ENCODE peak calls at places on chromosome 10, in eight cellular contexts. T is neural progenitor cell, X is dorsolateral prefrontal cortex, F is cardiac muscle cell, N is lower lobe of right lung, I is HFF-Myc, Z is tibial artery, W is fibroblast of the aortic adventitia. Q is an unnamed sample.

GRCh38 chr10:77710759-77711682 is 73.4 kb upstream of the KCNMA1 start:
- DNase-seq in N (peak), Z (peak), I (peak), W (peak), X (peak), F (peak), T (peak), Q (peak)

GRCh38 chr10:98172073-98172472 is 37.6 kb downstream of the R3HCC1L start:
- DNase-seq in N (no peak), F (no peak), I (no peak), T (no peak), Z (peak), W (peak), X (no peak), Q (peak)

GRCh38 chr10:37860494-37861190 is 3.2 kb upstream of the ZNF248 start:
- DNase-seq in Z (no peak), X (no peak), I (no peak), T (no peak), N (no peak), W (peak), F (no peak), Q (no peak)

GRCh38 chr10:102476466-102477141 is 25.3 kb upstream of the C10orf95 start:
- DNase-seq in Z (no peak), W (no peak), F (no peak), X (no peak), T (no peak), I (no peak), N (peak), Q (no peak)

GRCh38 chr10:60314306-60314940 is 75.3 kb downstream of the ANK3 start:
- DNase-seq in I (peak), N (no peak), W (peak), T (no peak), X (no peak), Z (no peak), F (no peak), Q (no peak)

GRCh38 chr10:72688208-72688651 is 3.7 kb upstream of the MCU start:
- DNase-seq in W (peak), X (no peak), T (no peak), Z (no peak), I (peak), N (no peak), F (no peak), Q (no peak)

GRCh38 chr10:11673346-11674330 is 62.2 kb upstream of the USP6NL start:
- DNase-seq in X (no peak), N (no peak), T (no peak), W (no peak), I (no peak), F (no peak), Z (no peak), Q (no peak)

GRCh38 chr10:44183667-44184632 is 200.9 kb downstream of the CXCL12 start:
- DNase-seq in N (no peak), T (no peak), X (no peak), Z (no peak), F (no peak), W (peak), I (no peak), Q (no peak)

GRCh38 chr10:72260588-72261322 is 13.0 kb upstream of the DDIT4 start:
- DNase-seq in T (peak), X (peak), I (no peak), F (peak), W (peak), N (peak), Z (peak), Q (peak)

GRCh38 chr10:35453855-35454532 is 117.7 kb downstream of the CCNY start:
- DNase-seq in W (peak), N (no peak), T (no peak), F (no peak), X (no peak), I (no peak), Z (peak), Q (no peak)

GRCh38 chr10:121452581-121452980 is 145.7 kb downstream of the FGFR2 start:
- DNase-seq in W (no peak), T (no peak), Z (no peak), N (no peak), I (no peak), X (no peak), F (no peak), Q (no peak)

GRCh38 chr10:132102071-132102716 is 36.4 kb downstream of the JAKMIP3 start:
- DNase-seq in I (no peak), N (peak), T (no peak), W (no peak), Z (no peak), X (peak), F (no peak), Q (no peak)

GRCh38 chr10:21976739-21977138 is 26.8 kb downstream of the DNAJC1 start:
- DNase-seq in I (no peak), F (no peak), N (no peak), W (no peak), T (peak), Z (no peak), X (no peak), Q (no peak)

GRCh38 chr10:115417585-115418265 is 324.6 kb downstream of the ATRNL1 start:
- DNase-seq in F (peak), T (peak), X (no peak), W (no peak), Z (no peak), N (no peak), I (peak), Q (no peak)

GRCh38 chr10:34669079-34669478 is 146.0 kb downstream of the PARD3 start:
- DNase-seq in W (no peak), I (no peak), X (no peak), T (no peak), Z (no peak), F (no peak), N (no peak), Q (no peak)

GRCh38 chr10:81600185-81600584 is 274.8 kb upstream of the NRG3 start:
- DNase-seq in I (no peak), N (no peak), Z (no peak), F (no peak), T (no peak), X (no peak), W (no peak), Q (no peak)

GRCh38 chr10:7374795-7375194 is 36.0 kb downstream of the SFMBT2 start:
- DNase-seq in I (no peak), F (no peak), W (no peak), N (no peak), T (no peak), Z (no peak), X (no peak), Q (no peak)

GRCh38 chr10:7378602-7379403 is 32.0 kb downstream of the SFMBT2 start:
- DNase-seq in I (no peak), W (no peak), F (no peak), N (no peak), Z (no peak), T (no peak), X (no peak), Q (no peak)

GRCh38 chr10:7380704-7381241 is 30.1 kb downstream of the SFMBT2 start:
- DNase-seq in I (no peak), N (no peak), Z (no peak), W (no peak), F (no peak), X (no peak), T (no peak), Q (no peak)

GRCh38 chr10:7373039-7373438 is 37.8 kb downstream of the SFMBT2 start:
- DNase-seq in F (no peak), W (no peak), T (no peak), X (no peak), N (no peak), Z (no peak), I (no peak), Q (no peak)

DNA sequence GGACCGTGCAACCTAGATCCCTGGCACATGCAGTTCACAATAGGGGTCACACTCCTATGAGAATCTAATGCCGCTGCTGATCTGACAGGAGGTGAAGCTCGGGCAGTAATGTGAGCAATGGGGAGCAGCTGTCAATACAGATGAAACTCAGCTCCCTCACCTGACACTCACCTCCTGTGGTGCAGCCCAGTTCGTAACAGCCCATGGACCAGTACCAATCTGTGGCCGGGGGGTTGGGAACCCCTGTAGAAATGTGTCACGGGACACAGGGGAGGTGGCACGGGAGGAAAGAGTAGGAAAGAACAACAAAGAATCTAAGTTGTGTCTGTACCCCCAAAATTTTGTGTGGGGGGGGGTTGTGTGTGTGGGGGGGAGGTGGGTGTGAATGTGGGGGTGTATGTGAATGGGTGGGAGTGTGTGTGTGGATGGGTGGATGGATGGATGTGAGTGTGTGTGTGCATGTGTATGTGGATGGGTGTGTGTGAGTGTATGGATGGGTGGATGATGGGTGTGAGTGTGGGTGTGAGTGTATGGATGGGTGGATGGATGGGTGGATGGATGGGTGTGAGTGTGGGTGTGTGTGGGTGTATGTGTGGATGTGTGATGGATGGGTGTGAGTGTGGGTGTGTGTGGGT is 33.1 kb downstream of the SFMBT2 start:
- DNase-seq in W (no peak), Z (no peak), T (no peak), I (no peak), F (no peak), X (no peak), N (no peak), Q (no peak)
- H3K4me3 ChIP-seq in W (no peak), Z (no peak), T (no peak), I (no peak), F (no peak), X (no peak), N (no peak), Q (no peak)

DNA sequence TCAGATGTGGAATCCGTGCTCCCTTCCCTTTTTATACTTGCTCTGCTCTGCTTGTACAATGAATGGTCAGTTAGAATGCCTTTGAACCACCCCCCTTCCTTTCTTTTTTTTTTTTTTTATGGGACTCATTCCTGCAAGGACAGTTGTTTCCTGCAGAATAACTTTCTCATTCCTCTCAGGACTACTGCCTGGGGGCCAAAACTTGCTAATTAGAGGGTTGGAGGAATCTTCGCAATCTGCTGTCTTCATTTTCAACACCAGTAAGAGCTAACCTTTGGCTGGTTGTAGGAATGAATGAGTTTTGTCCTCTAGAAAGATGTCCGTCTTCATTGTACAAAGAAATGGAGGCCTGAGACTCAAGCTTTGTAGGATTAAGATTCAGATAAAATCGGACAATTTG is 868.1 kb downstream of the LRMDA start:
- DNase-seq in F (no peak), N (no peak), I (no peak), W (no peak), X (no peak), T (no peak), Z (no peak), Q (no peak)
- H3K4me3 ChIP-seq in F (no peak), N (no peak), I (no peak), W (no peak), X (no peak), T (no peak), Z (no peak), Q (no peak)

DNA sequence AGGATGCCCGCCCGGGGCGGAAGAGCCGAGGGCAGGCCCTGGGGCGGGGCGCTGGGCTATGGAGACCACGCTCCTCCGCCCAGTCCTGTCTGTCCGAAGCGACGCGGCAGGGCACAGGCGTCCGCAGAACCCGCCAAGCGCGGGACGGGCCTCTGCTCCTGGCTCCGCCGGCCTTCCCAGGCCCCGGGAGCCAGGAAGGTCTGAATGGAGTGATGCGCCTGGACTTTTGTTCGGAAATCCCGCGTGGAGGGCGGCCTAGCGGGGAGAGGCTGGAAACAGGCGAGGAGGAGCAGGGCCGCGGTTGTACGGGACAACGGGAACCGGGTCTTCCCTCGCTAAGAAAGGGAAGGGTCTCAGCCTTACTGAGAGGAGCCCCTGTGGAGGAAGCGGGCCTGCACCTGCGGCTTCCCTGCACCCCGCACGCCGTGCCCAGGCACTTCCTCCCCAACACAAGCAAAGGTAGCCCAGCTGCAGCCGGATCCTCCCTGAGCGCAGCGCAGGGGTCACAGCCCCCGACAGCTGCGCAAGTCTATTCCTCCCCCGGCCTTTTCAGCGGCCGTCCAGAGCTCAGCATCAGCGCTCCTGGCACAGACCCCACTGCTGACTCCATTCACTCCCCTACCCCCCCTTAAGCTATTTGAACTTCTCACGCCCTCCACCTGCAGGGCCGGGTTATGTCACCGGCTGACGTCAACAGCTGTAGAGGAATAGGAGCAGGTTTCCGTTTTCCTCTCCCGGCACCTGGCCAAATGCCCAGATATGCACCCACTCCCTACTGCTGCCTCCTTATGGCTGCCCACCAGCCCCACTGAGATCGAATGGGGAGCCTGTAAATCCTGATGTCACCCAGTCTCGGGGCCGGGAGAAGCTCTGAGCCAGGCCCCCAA is 143.2 kb upstream of the RET start:
- DNase-seq in X (no peak), W (peak), N (no peak), T (peak), F (peak), Z (no peak), I (no peak), Q (no peak)
- H3K4me3 ChIP-seq in X (peak), W (no peak), N (peak), T (peak), F (peak), Z (no peak), I (no peak), Q (peak)

DNA sequence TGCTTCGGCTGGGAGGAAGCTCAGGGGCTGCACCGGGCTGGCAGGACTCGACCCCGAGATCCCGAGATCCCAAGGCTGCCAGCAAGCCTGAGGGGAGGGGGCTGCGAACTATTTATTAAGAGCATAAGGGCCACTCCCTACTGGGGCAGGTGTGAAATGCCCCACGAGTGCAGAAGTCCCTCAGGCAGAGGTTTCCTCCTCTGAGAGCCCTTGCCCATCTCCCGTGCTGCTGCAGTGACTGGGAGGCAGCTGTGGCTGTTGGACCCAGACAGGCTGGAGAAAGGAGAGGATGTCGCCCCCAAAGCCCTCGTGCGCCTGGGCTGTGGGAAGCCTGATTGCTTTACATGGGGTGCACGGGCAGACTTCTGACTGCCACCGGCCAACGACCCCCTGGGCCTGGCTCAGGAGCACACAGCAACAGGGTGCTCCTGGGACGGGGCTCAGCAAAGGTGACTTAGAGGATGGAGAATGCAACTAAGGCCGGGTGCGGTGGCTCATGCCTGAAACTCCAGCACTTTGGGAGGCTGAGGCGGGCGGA is 39.8 kb downstream of the RGS10 start:
- DNase-seq in T (no peak), F (no peak), W (no peak), X (no peak), I (no peak), Z (no peak), N (no peak), Q (no peak)
- H3K4me3 ChIP-seq in T (no peak), F (no peak), W (no peak), X (no peak), I (no peak), Z (no peak), N (no peak), Q (no peak)

GRCh38 chr10:4650572-4650971 is 175.4 kb upstream of the AKR1E2 start:
- DNase-seq in X (no peak), Z (peak), W (peak), T (no peak), F (no peak), N (no peak), I (peak), Q (no peak)
- H3K4me3 ChIP-seq in X (no peak), Z (no peak), W (no peak), T (no peak), F (no peak), N (no peak), I (no peak), Q (no peak)

DNA sequence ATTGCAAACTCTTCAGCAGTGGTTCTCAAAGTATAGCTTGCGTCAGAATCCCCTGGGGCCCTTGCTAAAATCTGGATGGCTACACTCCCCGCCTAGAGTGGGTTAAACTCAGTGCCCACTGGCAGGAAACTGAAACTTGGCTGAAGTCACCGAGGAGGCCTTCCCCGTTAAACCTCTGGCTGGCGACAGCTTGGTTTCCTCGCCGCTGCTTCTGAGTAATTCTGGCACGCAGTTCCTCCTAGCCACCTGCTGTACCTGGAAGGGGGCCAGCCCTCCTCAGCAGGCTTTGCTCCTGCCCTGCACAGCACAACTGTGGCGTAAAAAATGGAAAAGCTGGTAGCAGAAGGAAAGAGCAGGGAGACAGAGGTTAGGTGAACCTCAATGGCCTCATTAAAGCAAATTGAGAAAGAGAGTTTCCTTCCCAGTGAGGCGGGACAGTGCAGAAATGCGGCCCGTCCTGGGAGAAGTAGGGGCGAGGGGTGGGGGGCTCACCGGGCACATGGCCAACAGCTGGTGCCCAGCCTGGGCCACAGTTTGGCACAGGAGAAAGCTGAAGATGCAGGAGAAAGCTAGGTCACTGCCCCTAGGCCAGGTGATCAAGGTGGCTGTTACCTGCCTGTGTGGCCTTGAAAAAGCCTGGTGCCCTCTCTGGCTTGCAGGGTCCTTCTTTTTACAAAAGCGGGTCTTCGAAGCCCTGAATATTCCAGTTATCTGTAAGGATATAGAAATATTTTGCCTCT is 46.6 kb downstream of the ALOX5 start:
- DNase-seq in N (peak), T (no peak), Z (peak), F (no peak), X (peak), W (peak), I (peak), Q (peak)
- H3K4me3 ChIP-seq in N (peak), T (no peak), Z (no peak), F (no peak), X (peak), W (no peak), I (no peak), Q (peak)

DNA sequence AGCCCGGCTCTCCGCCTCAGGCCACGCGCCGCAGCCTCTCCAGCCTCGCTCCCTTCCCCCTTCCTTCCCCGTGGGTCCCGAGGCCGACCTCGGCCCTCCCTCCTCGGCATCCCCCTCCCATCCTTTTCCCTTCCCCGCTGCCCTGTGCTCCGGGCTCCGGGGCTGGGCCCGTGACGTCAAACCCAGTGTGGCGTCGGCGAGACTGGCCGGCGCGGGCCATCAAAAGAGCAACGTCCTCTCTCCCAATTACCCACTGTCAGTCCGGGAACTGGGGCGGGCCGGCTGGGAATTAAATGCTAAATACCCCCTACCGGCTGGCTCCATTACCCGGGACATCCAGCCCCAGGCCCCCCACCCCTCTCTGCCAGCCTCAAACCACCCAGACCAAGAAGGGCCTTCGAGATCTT is 2.6 kb upstream of the GATA3 start:
- DNase-seq in F (no peak), I (no peak), X (peak), T (peak), N (no peak), Z (no peak), W (no peak), Q (no peak)
- H3K4me3 ChIP-seq in F (peak), I (no peak), X (no peak), T (peak), N (no peak), Z (no peak), W (no peak), Q (peak)